ENCODE peak calls at places on chromosomes 5 and 9, in five cellular contexts. N, A, P, Z and S are unnamed samples.

GRCh38 chr5:15598294-15598902 is 98.4 kb downstream of the FBXL7 start:
- DNase-seq in N (no peak), A (peak), P (peak), Z (no peak), S (peak)

GRCh38 chr5:110371725-110372041 is 354.8 kb downstream of the TMEM232 start:
- DNase-seq in N (no peak), A (no peak), P (no peak), Z (no peak), S (no peak)

GRCh38 chr9:137479892-137480685 is 21.0 kb upstream of the NSMF start:
- DNase-seq in N (no peak), A (no peak), P (no peak), Z (no peak), S (no peak)

GRCh38 chr9:91207889-91208651 is 153.6 kb downstream of the AUH start:
- DNase-seq in N (no peak), A (no peak), P (peak), Z (no peak), S (no peak)

GRCh38 chr9:70438341-70438924 is 24.0 kb upstream of the KLF9 start:
- DNase-seq in N (peak), A (peak), P (peak), Z (peak), S (peak)

GRCh38 chr9:77464591-77465125 is 183.5 kb downstream of the GNA14 start:
- DNase-seq in N (no peak), A (no peak), P (peak), Z (no peak), S (no peak)

GRCh38 chr5:111670826-111671492 is 86.0 kb downstream of the NREP start:
- DNase-seq in N (no peak), A (no peak), P (peak), Z (no peak), S (no peak)

GRCh38 chr5:90930756-90931431 is 372.3 kb downstream of the ADGRV1 start:
- DNase-seq in N (no peak), A (no peak), P (no peak), Z (no peak), S (no peak)

GRCh38 chr5:172093559-172093958 is 87.1 kb upstream of the FBXW11 start:
- DNase-seq in N (no peak), A (no peak), P (no peak), Z (peak), S (no peak)

GRCh38 chr5:174520420-174521396 is 203.7 kb upstream of the MSX2 start:
- DNase-seq in N (no peak), A (peak), P (peak), Z (no peak), S (no peak)

GRCh38 chr5:76548525-76549229 is 74.5 kb downstream of the F2RL2 start:
- DNase-seq in N (no peak), A (peak), P (no peak), Z (no peak), S (no peak)

GRCh38 chr9:137084526-137084925 is 2.3 kb upstream of the MAN1B1 start:
- DNase-seq in N (no peak), A (no peak), P (no peak), Z (no peak), S (no peak)

GRCh38 chr5:98334946-98335345 is 438.5 kb upstream of the RGMB start:
- DNase-seq in N (no peak), A (no peak), P (no peak), Z (no peak), S (no peak)

GRCh38 chr5:32687167-32687831 is 23.8 kb upstream of the NPR3 start:
- DNase-seq in N (no peak), A (no peak), P (peak), Z (no peak), S (no peak)

GRCh38 chr5:78588517-78588916 is 60.1 kb downstream of the LHFPL2 start:
- DNase-seq in N (no peak), A (no peak), P (no peak), Z (no peak), S (no peak)

DNA sequence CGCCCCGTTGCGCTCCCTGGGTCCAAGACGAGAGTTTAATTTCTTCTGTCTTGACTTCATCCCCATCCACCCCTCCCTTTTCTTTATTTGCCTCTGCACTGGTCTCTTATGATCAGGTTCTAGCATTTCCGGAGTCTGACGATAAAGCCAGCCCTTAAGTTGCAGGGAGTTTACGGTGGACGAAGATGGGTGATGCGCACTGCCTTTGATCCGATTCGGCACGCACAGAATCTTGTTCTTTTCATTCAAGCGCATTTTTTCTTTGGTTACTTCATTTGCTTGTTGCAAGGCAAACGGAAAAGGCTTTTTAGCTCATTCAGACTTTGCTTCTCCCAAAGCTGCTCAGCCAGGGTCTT is 490 bp upstream of the MCTP1 start:
- DNase-seq in N (no peak), A (no peak), P (peak), Z (no peak), S (peak)
- H3K4me3 ChIP-seq in N (peak), A (peak), P (peak), Z (peak), S (peak)

DNA sequence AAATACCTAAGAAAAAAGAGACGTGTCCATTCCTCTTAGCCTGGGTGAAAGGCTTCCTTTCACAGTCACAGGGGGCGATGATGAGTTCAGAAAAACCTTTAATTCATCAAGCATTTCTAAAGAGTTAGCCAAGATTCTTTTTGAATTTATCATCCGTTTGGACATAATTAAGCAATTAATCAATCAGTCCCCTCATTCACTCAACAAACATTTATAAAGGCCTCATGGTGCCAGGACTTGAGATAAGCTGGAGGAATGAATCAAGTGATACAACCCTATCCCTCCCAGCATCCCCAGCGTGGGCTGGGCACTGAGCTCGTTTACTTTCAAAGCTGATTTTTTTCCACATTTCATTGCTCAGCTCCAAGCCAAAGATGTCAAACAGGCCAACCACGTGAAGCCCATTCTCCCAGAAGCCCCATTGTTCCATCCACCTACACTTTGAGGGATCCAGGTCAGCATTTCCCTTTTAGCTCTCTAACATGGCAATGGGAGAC is 140.5 kb downstream of the SLIT3 start:
- DNase-seq in N (no peak), A (no peak), P (no peak), Z (no peak), S (no peak)
- H3K4me3 ChIP-seq in N (peak), A (no peak), P (no peak), Z (no peak), S (no peak)

GRCh38 chr9:133485531-133486260 is 6.8 kb upstream of the SLC2A6 start:
- DNase-seq in N (no peak), A (no peak), P (no peak), Z (no peak), S (no peak)
- H3K4me3 ChIP-seq in N (no peak), A (no peak), P (no peak), Z (no peak), S (no peak)

GRCh38 chr5:130545291-130545690 is 619.8 kb downstream of the HINT1 start:
- DNase-seq in N (no peak), A (no peak), P (no peak), Z (no peak), S (no peak)

GRCh38 chr5:130536726-130537125 is 628.3 kb downstream of the HINT1 start:
- DNase-seq in N (no peak), A (no peak), P (no peak), Z (no peak), S (no peak)

GRCh38 chr5:130546216-130546615 is 618.8 kb downstream of the HINT1 start:
- DNase-seq in N (no peak), A (no peak), P (peak), Z (no peak), S (no peak)

GRCh38 chr5:130541617-130542221 is 623.3 kb downstream of the HINT1 start:
- DNase-seq in N (no peak), A (no peak), P (peak), Z (no peak), S (no peak)
- H3K4me3 ChIP-seq in N (no peak), A (no peak), P (no peak), Z (no peak), S (no peak)

GRCh38 chr9:36151306-36152210 is 15.0 kb downstream of the GLIPR2 start:
- DNase-seq in N (no peak), A (no peak), P (peak), Z (peak), S (peak)
- H3K4me3 ChIP-seq in N (no peak), A (no peak), P (no peak), Z (peak), S (no peak)

DNA sequence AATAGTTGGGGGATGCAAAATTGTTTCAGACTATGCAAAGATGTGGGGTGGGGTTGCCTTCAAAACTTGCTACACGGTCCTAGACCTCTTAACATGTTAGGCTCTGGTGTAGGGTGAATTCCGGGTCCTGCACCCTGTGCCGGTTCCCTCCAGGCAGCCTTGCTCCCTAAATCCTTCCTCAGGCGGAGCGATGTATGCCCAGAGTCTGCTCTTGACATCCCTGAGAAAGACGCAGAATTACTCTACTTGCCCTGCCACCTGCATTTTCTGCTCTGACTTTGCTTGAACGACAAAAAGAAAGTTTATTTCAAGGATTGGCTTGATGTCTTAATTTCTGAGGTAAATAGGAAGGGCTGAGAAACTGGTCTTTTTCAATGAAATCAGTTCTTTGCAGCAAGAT is 691 bp downstream of the THBS4 start:
- DNase-seq in N (no peak), A (no peak), P (no peak), Z (no peak), S (no peak)
- H3K4me3 ChIP-seq in N (no peak), A (no peak), P (no peak), Z (peak), S (no peak)

GRCh38 chr9:97386733-97387503 is 25.0 kb upstream of the TDRD7 start:
- DNase-seq in N (no peak), A (peak), P (peak), Z (peak), S (peak)
- H3K4me3 ChIP-seq in N (no peak), A (no peak), P (no peak), Z (no peak), S (no peak)

GRCh38 chr9:121656941-121657340 is 5.5 kb downstream of the DAB2IP start:
- DNase-seq in N (no peak), A (no peak), P (no peak), Z (no peak), S (no peak)
- H3K4me3 ChIP-seq in N (no peak), A (no peak), P (no peak), Z (no peak), S (no peak)